ENCODE peak calls at places on chromosomes 4 and X, in six cellular contexts. F is sigmoid colon, T is nephron progenitor cell, K is endothelial cell, H is WTC11, X is astrocyte of the cerebellum. Q is an unnamed sample.

GRCh38 chr4:4542824-4543485 is 1.1 kb upstream of the STX18 start:
- DNase-seq in F (no peak), H (peak; percentile 26), T (peak; percentile 28), K (no peak), X (no peak), Q (no peak)

GRCh38 chr4:83996254-83996653 is 460.3 kb downstream of the GPAT3 start:
- DNase-seq in K (no peak), T (no peak), H (no peak), X (no peak), F (no peak), Q (no peak)

GRCh38 chr4:170001688-170002267 is 24.4 kb downstream of the MFAP3L start:
- DNase-seq in T (no peak), K (no peak), F (no peak), X (no peak), H (no peak), Q (no peak)

GRCh38 chr4:128574706-128575105 is 234.8 kb upstream of the JADE1 start:
- DNase-seq in K (peak; percentile 76), T (peak; percentile 60), F (peak; percentile 83), H (peak; percentile 94), X (no peak), Q (peak; percentile 40)

GRCh38 chr4:119550857-119551532 is 77.6 kb downstream of the PDE5A start:
- DNase-seq in F (no peak), K (no peak), T (peak; percentile 10), X (no peak), H (peak; percentile 18), Q (no peak)

GRCh38 chrX:155954793-155955192 is 42.7 kb upstream of the IL9R start:
- DNase-seq in H (no peak), T (no peak), X (no peak), K (no peak), F (no peak), Q (no peak)

GRCh38 chrX:9905721-9906120 is 61.4 kb upstream of the CLDN34 start:
- DNase-seq in H (no peak), T (no peak), K (no peak), F (no peak), X (no peak), Q (no peak)

GRCh38 chrX:118221257-118221656 is 104.6 kb upstream of the KLHL13 start:
- DNase-seq in X (no peak), T (no peak), K (no peak), F (no peak), H (no peak), Q (no peak)

DNA sequence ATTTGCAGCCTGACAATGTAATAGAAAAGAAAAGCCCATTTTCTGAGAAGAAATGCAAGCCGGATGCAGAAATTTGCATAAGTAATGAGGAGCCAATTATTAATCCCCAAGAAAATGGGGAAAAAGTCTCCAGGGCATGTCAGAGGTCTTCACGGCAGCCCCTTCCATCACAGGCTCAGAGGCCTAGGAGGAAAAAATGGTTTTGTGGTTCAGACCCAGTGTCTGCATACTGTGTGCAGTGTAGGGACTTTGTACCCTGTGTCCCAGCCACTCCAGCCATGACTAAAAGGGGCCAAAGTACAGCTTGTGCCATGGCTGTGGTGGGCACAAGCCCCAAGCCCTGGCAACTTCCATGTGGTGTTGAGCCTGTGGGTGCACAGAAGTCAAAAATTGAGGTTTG is 92.2 kb downstream of the SH3BGRL start:
- DNase-seq in K (no peak), X (no peak), F (no peak), T (no peak), H (no peak), Q (no peak)
- TF ChIP-seq CTCF in K (no peak), X (no peak), F (no peak), T (no peak), H (no peak), Q (no peak)

GRCh38 chrX:7927259-7928167 is at the start of gene PNPLA4:
- DNase-seq in H (peak; percentile 80), X (peak; percentile 18), K (peak; percentile 67), T (peak; percentile 76), F (peak; percentile 85), Q (peak; percentile 43)

GRCh38 chrX:7926914-7927258 is 327 bp downstream of the PNPLA4 start:
- DNase-seq in F (no peak), X (no peak), T (no peak), K (no peak), H (no peak), Q (no peak)

GRCh38 chrX:7926501-7926900 is 712 bp downstream of the PNPLA4 start:
- DNase-seq in H (no peak), T (no peak), F (no peak), K (no peak), X (no peak), Q (no peak)

GRCh38 chrX:7925867-7926472 is 1.2 kb downstream of the PNPLA4 start:
- DNase-seq in F (peak; percentile 68), X (peak; percentile 49), T (peak; percentile 69), K (peak; percentile 54), H (peak; percentile 58), Q (no peak)

DNA sequence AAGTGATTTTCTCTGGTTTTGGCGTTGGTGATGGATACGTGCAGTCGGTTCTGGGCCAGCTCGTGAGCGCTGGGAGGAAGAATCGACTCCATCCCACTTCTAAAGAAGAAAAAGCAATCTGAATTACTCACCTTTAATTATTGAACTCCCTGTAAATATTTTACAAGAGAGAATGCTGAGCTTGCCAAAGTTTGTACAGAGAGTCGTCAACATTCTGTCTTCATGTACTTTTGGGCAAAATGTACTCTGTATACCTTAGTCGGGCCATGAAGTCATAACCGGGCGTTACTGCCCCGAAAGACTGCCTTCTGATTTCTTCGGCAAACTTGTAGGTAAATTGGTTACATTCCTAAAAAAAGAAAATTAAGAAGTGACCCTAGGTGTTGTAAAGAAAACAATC is 5.5 kb downstream of the PNPLA4 start:
- DNase-seq in X (no peak), T (no peak), K (no peak), H (no peak), F (no peak), Q (no peak)
- TF ChIP-seq CTCF in X (no peak), T (no peak), K (no peak), H (no peak), F (no peak), Q (no peak)

DNA sequence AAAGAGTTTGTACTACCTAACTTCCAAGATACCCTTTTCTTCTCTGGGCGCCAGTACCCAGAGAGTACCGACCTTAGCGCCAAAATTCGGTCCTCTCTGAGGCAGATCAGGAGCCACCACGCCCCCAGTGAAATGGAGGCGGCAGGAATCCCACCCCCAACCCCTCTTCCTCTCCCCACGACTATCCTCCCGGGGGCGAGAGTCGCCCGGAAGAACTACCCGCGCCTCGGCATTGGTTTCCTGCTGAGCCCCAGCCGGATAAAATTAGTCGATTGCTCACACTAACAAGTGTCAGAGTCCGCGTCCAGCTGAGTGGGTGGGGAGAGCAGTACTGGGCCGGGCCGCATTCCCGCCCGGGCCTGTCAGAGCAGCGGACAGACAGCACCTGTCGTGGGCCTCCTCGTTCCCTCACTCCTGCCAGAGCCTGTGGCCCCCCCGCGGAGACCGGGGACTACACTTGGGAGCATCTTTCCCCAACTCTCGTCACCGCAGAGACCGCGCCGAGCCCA is 78.7 kb downstream of the RLIM start:
- DNase-seq in F (peak; percentile 92), K (peak; percentile 30), H (peak; percentile 55), X (no peak), T (peak; percentile 46), Q (peak; percentile 47)
- TF ChIP-seq CTCF in F (no peak), K (no peak), H (no peak), X (no peak), T (no peak), Q (no peak)

GRCh38 chr4:109671350-109671749 is 31.9 kb downstream of the CASP6 start:
- DNase-seq in H (no peak), F (no peak), K (no peak), T (no peak), X (no peak), Q (no peak)

GRCh38 chr4:109662786-109663185 is 40.5 kb downstream of the CASP6 start:
- DNase-seq in H (no peak), F (no peak), K (no peak), T (no peak), X (no peak), Q (no peak)

GRCh38 chr4:109665783-109666455 is 37.3 kb downstream of the CASP6 start:
- DNase-seq in T (no peak), X (no peak), F (no peak), H (no peak), K (no peak), Q (no peak)
- TF ChIP-seq CTCF in T (no peak), X (no peak), F (no peak), H (no peak), K (no peak), Q (no peak)

Q was measured in omental fat pad.